ENCODE peak calls at places on chromosomes 2 and 18, in ten cellular contexts. R is K562, V is transverse colon, A is endothelial cell of umbilical vein, E is Panc1, Z is suprapubic skin, O is SK-N-MC, H is breast epithelium, P is HL-60, X is spleen. G is an unnamed sample.

GRCh38 chr2:218691234-218691633 is 19.3 kb downstream of the STK36 start:
- DNase-seq in R (no peak), V (no peak), A (no peak), E (no peak), Z (no peak), O (no peak), H (no peak), P (no peak), X (no peak), G (no peak)

GRCh38 chr2:166134252-166135151 is 6.7 kb upstream of the SCN1A start:
- DNase-seq in R (no peak), V (no peak), A (no peak), E (no peak), Z (no peak), O (no peak), H (no peak), P (no peak), X (no peak), G (no peak)

GRCh38 chr2:189574793-189575475 is 5.7 kb downstream of the SLC40A1 start:
- DNase-seq in R (no peak), V (no peak), A (peak; percentile 80), E (no peak), Z (no peak), O (no peak), H (no peak), P (no peak), X (no peak), G (no peak)

GRCh38 chr2:136582631-136583205 is 182.6 kb upstream of the THSD7B start:
- DNase-seq in R (peak; percentile 20), V (no peak), A (no peak), E (no peak), Z (no peak), O (no peak), H (no peak), P (no peak), X (no peak), G (no peak)

GRCh38 chr18:23529597-23529996 is 26.3 kb downstream of the RMC1 start:
- DNase-seq in R (peak; percentile 72), V (no peak), A (peak; percentile 28), E (peak; percentile 33), Z (no peak), O (no peak), H (no peak), P (peak; percentile 90), X (no peak), G (no peak)

GRCh38 chr2:16466133-16466820 is 199.4 kb downstream of the CYRIA start:
- DNase-seq in R (no peak), V (no peak), A (no peak), E (no peak), Z (no peak), O (no peak), H (no peak), P (no peak), X (no peak), G (no peak)

GRCh38 chr2:20755132-20755800 is 67.6 kb downstream of the LDAH start:
- DNase-seq in R (no peak), V (no peak), A (peak; percentile 52), E (no peak), Z (no peak), O (no peak), H (no peak), P (no peak), X (no peak), G (no peak)

GRCh38 chr2:74005786-74006185 is 21.1 kb downstream of the TET3 start:
- DNase-seq in R (no peak), V (no peak), A (no peak), E (no peak), Z (no peak), O (no peak), H (no peak), P (no peak), X (peak; percentile 29), G (no peak)

GRCh38 chr18:69397096-69397495 is 3.6 kb upstream of the DOK6 start:
- DNase-seq in R (no peak), V (no peak), A (no peak), E (no peak), Z (no peak), O (no peak), H (no peak), P (no peak), X (no peak), G (no peak)

GRCh38 chr2:98404556-98405250 is 40.0 kb upstream of the INPP4A start:
- DNase-seq in R (no peak), V (no peak), A (no peak), E (no peak), Z (no peak), O (no peak), H (no peak), P (no peak), X (no peak), G (no peak)

GRCh38 chr2:107986278-107987217 is at the start of gene SLC5A7:
- DNase-seq in R (no peak), V (no peak), A (no peak), E (no peak), Z (no peak), O (no peak), H (no peak), P (no peak), X (no peak), G (no peak)

GRCh38 chr2:170264865-170265264 is 86.9 kb downstream of the MYO3B start:
- DNase-seq in R (no peak), V (no peak), A (no peak), E (no peak), Z (no peak), O (no peak), H (no peak), P (no peak), X (no peak), G (no peak)

GRCh38 chr2:142321706-142322280 is 191.0 kb upstream of the LRP1B start:
- DNase-seq in R (no peak), V (no peak), A (no peak), E (no peak), Z (no peak), O (no peak), H (no peak), P (no peak), X (no peak), G (no peak)

GRCh38 chr2:42051168-42052125 is 3.6 kb downstream of the PKDCC start:
- DNase-seq in R (no peak), V (no peak), A (no peak), E (no peak), Z (no peak), O (no peak), H (no peak), P (no peak), X (peak; percentile 36), G (peak; percentile 69)

GRCh38 chr2:208820289-208820688 is 413.7 kb downstream of the PTH2R start:
- DNase-seq in R (no peak), V (no peak), A (no peak), E (no peak), Z (no peak), O (no peak), H (no peak), P (no peak), X (no peak), G (no peak)

GRCh38 chr18:79519751-79520472 is 124.2 kb downstream of the NFATC1 start:
- DNase-seq in R (peak; percentile 23), V (no peak), A (no peak), E (no peak), Z (peak; percentile 65), O (no peak), H (peak; percentile 45), P (no peak), X (peak; percentile 80), G (no peak)

GRCh38 chr2:205684871-205685313 is 2.6 kb downstream of the NRP2 start:
- DNase-seq in R (no peak), V (no peak), A (peak; percentile 72), E (no peak), Z (no peak), O (no peak), H (no peak), P (no peak), X (no peak), G (peak; percentile 83)
- TF ChIP-seq POLR2AphosphoS5 in R (no peak), V (no peak), A (no peak), E (no peak), Z (no peak), O (no peak), H (no peak), P (no peak), X (peak; percentile 24), G (peak; percentile 37)

DNA sequence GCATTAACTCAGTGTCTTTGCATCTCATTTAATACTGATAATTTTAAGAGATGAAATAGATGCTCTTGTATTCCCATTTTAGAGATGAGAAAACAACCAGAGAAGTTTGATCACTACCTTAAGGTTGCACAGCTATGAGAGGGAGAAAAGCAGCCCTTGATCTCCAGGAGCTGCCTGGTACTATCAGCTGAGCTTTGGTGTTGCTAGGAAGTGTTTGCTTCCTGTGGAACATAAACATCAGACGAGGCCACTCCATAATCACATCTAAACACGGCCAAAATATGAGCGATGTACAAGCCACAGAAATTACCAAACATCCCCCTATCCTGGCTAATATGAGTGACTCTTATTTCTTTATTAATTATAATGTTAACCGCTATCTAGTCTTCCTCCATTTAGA is 620 bp upstream of the WDFY1 start:
- DNase-seq in R (no peak), V (no peak), A (peak; percentile 33), E (no peak), Z (no peak), O (no peak), H (no peak), P (no peak), X (no peak), G (no peak)
- H3K4me3 ChIP-seq in R (no peak overlapping the region), V (no peak overlapping the region), A (no peak overlapping the region), E (peak overlapping the region; percentile 83), Z (peak overlapping the region; percentile 91), O (peak overlapping the region; percentile 86), H (peak overlapping the region; percentile 85), P (peak overlapping the region; percentile 98), X (peak overlapping the region; percentile 95), G (peak overlapping the region; percentile 99)

DNA sequence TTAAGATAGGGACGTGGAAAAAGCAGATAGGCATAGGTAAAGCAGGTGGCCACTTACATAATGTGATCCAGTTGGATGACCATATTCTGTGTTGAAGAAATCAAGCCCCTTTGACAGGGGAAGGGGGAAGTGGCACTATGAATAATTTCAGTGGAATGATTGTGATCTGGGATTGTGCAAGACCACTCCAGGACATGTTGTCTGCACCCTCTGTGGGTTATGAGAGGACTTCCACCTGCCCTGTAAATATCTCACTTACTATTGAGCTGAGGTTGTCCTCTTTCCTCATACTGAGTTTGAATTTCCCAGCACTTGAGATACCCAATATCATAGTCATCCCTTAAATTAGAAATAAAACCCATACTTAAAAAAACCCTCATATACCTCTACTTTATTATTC is 220.7 kb downstream of the IRS1 start:
- DNase-seq in R (no peak), V (no peak), A (no peak), E (no peak), Z (no peak), O (no peak), H (no peak), P (no peak), X (no peak), G (no peak)
- TF ChIP-seq POLR2AphosphoS5 in R (no peak), V (no peak), A (no peak), E (no peak), Z (no peak), O (no peak), H (no peak), P (no peak), X (no peak), G (no peak)

DNA sequence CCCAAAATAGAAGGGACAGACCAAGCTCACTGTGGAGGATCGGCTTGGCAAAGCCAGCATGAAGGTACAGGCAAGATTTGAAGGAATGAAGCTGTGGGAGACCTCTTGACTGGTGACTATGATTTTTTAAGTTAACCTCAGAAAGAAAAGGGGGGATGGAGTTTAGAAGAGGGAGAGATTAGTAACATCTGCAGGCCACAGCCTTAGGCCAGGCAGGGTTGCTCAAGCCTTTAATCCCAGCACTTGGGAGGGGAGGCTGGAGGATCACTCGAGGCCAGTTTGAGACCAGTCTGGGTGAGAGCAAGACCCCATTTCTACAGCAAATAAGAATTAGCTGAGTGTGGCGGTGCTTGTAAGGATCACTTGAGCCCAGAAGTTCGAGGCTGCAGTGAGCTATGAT is 46.6 kb downstream of the ZNF532 start:
- DNase-seq in R (no peak), V (no peak), A (no peak), E (no peak), Z (no peak), O (no peak), H (no peak), P (no peak), X (no peak), G (no peak)
- H3K4me3 ChIP-seq in R (no peak overlapping the region), V (no peak overlapping the region), A (no peak overlapping the region), E (no peak overlapping the region), Z (no peak overlapping the region), O (no peak overlapping the region), H (no peak overlapping the region), P (no peak overlapping the region), X (no peak overlapping the region), G (no peak overlapping the region)

G was measured in sigmoid colon.